ENCODE peak calls at places on chromosomes 3 and 15, in nine cellular contexts. One of them, this sample, is unnamed.

GRCh38 chr3:149494022-149494758 is 19.7 kb downstream of the TM4SF4 start:
- DNase-seq in A673: peak; percentile 82
- DNase-seq in pancreas: peak; percentile 56
- DNase-seq in CD4-positive, alpha-beta T cell: no peak
- DNase-seq in cardiac muscle cell: peak; percentile 85
- DNase-seq in fibroblast of the aortic adventitia: peak; percentile 88
- DNase-seq in lower lobe of right lung: peak; percentile 60
- DNase-seq in endodermal cell: peak; percentile 93
- DNase-seq in HCT116: peak; percentile 42
- DNase-seq in this sample: no peak

GRCh38 chr15:26967719-26968269 is 3.2 kb upstream of the GABRG3 start:
- DNase-seq in A673: no peak
- DNase-seq in pancreas: no peak
- DNase-seq in CD4-positive, alpha-beta T cell: no peak
- DNase-seq in cardiac muscle cell: peak; percentile 40
- DNase-seq in fibroblast of the aortic adventitia: no peak
- DNase-seq in lower lobe of right lung: no peak
- DNase-seq in endodermal cell: peak; percentile 90
- DNase-seq in HCT116: no peak
- DNase-seq in this sample: no peak

GRCh38 chr15:80934761-80935221 is 54.8 kb downstream of the MESD start:
- DNase-seq in A673: peak; percentile 33
- DNase-seq in pancreas: no peak
- DNase-seq in CD4-positive, alpha-beta T cell: no peak
- DNase-seq in cardiac muscle cell: peak; percentile 55
- DNase-seq in fibroblast of the aortic adventitia: peak; percentile 70
- DNase-seq in lower lobe of right lung: no peak
- DNase-seq in endodermal cell: peak; percentile 76
- DNase-seq in HCT116: no peak
- DNase-seq in this sample: no peak

GRCh38 chr3:12999147-13000140 is 73.8 kb downstream of the IQSEC1 start:
- DNase-seq in A673: no peak
- DNase-seq in pancreas: peak; percentile 79
- DNase-seq in CD4-positive, alpha-beta T cell: no peak
- DNase-seq in cardiac muscle cell: no peak
- DNase-seq in fibroblast of the aortic adventitia: no peak
- DNase-seq in lower lobe of right lung: peak; percentile 96
- DNase-seq in endodermal cell: no peak
- DNase-seq in HCT116: peak; percentile 74
- DNase-seq in this sample: no peak

GRCh38 chr3:100696161-100696560 is 13.1 kb upstream of the TFG start:
- DNase-seq in A673: no peak
- DNase-seq in pancreas: no peak
- DNase-seq in CD4-positive, alpha-beta T cell: no peak
- DNase-seq in cardiac muscle cell: no peak
- DNase-seq in fibroblast of the aortic adventitia: no peak
- DNase-seq in lower lobe of right lung: no peak
- DNase-seq in endodermal cell: no peak
- DNase-seq in HCT116: no peak
- DNase-seq in this sample: no peak

GRCh38 chr3:191425322-191425734 is 35.6 kb upstream of the PYDC2 start:
- DNase-seq in A673: no peak
- DNase-seq in pancreas: no peak
- DNase-seq in CD4-positive, alpha-beta T cell: no peak
- DNase-seq in cardiac muscle cell: no peak
- DNase-seq in fibroblast of the aortic adventitia: peak; percentile 51
- DNase-seq in lower lobe of right lung: no peak
- DNase-seq in endodermal cell: no peak
- DNase-seq in HCT116: no peak
- DNase-seq in this sample: no peak

GRCh38 chr3:52253314-52254260 is 8.0 kb downstream of the PPM1M start:
- DNase-seq in A673: no peak
- DNase-seq in pancreas: peak; percentile 49
- DNase-seq in CD4-positive, alpha-beta T cell: peak; percentile 74
- DNase-seq in cardiac muscle cell: no peak
- DNase-seq in fibroblast of the aortic adventitia: no peak
- DNase-seq in lower lobe of right lung: peak; percentile 85
- DNase-seq in endodermal cell: no peak
- DNase-seq in HCT116: no peak
- DNase-seq in this sample: no peak

GRCh38 chr3:37862219-37862711 is 585 bp downstream of the CTDSPL start:
- DNase-seq in A673: peak; percentile 35
- DNase-seq in pancreas: peak; percentile 49
- DNase-seq in CD4-positive, alpha-beta T cell: no peak
- DNase-seq in cardiac muscle cell: peak; percentile 53
- DNase-seq in fibroblast of the aortic adventitia: peak; percentile 43
- DNase-seq in lower lobe of right lung: peak; percentile 73
- DNase-seq in endodermal cell: peak; percentile 73
- DNase-seq in HCT116: no peak
- DNase-seq in this sample: no peak

GRCh38 chr3:11832964-11833621 is 13.6 kb downstream of the TAMM41 start:
- DNase-seq in A673: no peak
- DNase-seq in pancreas: peak; percentile 67
- DNase-seq in CD4-positive, alpha-beta T cell: no peak
- DNase-seq in cardiac muscle cell: no peak
- DNase-seq in fibroblast of the aortic adventitia: no peak
- DNase-seq in lower lobe of right lung: no peak
- DNase-seq in endodermal cell: no peak
- DNase-seq in HCT116: no peak
- DNase-seq in this sample: no peak

DNA sequence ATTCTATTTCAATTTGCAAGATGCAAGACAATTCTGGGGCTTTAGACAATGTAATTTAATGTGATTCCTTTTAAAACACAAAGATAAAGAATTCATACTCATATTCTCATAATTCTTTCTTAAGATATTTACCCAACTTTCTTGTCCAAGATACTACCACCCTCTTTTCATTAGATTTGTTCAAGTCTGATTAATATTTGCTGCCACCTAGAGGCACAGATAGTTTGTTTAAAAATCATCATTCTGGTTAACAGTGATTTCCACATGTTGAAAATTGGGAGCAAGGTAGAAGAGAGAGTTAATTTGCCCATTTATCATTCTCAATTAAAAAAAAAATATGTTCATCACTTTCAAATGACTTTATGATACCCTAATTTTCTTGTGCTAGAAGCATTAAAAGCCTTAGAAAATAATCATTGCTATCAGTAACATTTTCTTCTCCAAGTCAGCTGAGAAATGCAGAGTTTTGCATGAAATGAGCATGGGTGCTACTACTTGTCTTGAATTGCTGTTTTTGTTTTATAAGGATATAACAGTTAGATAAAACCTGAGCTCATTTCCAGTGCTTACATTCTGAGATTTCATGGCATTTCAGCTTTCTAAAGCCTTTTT is 11.6 kb downstream of the TAMM41 start:
- DNase-seq in A673: peak; percentile 49
- DNase-seq in pancreas: no peak
- DNase-seq in CD4-positive, alpha-beta T cell: no peak
- DNase-seq in cardiac muscle cell: no peak
- DNase-seq in fibroblast of the aortic adventitia: peak; percentile 56
- DNase-seq in lower lobe of right lung: no peak
- DNase-seq in endodermal cell: no peak
- DNase-seq in HCT116: no peak
- DNase-seq in this sample: no peak
- TF ChIP-seq CTCF in A673: peak; percentile 64
- TF ChIP-seq CTCF in pancreas: peak; percentile 28
- TF ChIP-seq CTCF in CD4-positive, alpha-beta T cell: peak; percentile 38
- TF ChIP-seq CTCF in cardiac muscle cell: peak; percentile 42
- TF ChIP-seq CTCF in fibroblast of the aortic adventitia: peak; percentile 44
- TF ChIP-seq CTCF in lower lobe of right lung: peak; percentile 35
- TF ChIP-seq CTCF in endodermal cell: peak; percentile 61
- TF ChIP-seq CTCF in HCT116: peak; percentile 61
- TF ChIP-seq CTCF in this sample: peak; percentile 41

GRCh38 chr3:193791041-193792032 is 198.3 kb downstream of the OPA1 start:
- DNase-seq in A673: no peak
- DNase-seq in pancreas: no peak
- DNase-seq in CD4-positive, alpha-beta T cell: no peak
- DNase-seq in cardiac muscle cell: peak; percentile 22
- DNase-seq in fibroblast of the aortic adventitia: no peak
- DNase-seq in lower lobe of right lung: peak; percentile 80
- DNase-seq in endodermal cell: peak; percentile 91
- DNase-seq in HCT116: no peak
- DNase-seq in this sample: no peak

GRCh38 chr3:193796089-193796488 is 203.1 kb downstream of the OPA1 start:
- DNase-seq in A673: no peak
- DNase-seq in pancreas: no peak
- DNase-seq in CD4-positive, alpha-beta T cell: no peak
- DNase-seq in cardiac muscle cell: no peak
- DNase-seq in fibroblast of the aortic adventitia: no peak
- DNase-seq in lower lobe of right lung: no peak
- DNase-seq in endodermal cell: peak; percentile 30
- DNase-seq in HCT116: no peak
- DNase-seq in this sample: no peak

GRCh38 chr3:193798097-193798496 is 205.1 kb downstream of the OPA1 start:
- DNase-seq in A673: no peak
- DNase-seq in pancreas: no peak
- DNase-seq in CD4-positive, alpha-beta T cell: no peak
- DNase-seq in cardiac muscle cell: no peak
- DNase-seq in fibroblast of the aortic adventitia: no peak
- DNase-seq in lower lobe of right lung: no peak
- DNase-seq in endodermal cell: peak; percentile 13
- DNase-seq in HCT116: no peak
- DNase-seq in this sample: no peak

GRCh38 chr3:193795062-193795690 is 202.2 kb downstream of the OPA1 start:
- DNase-seq in A673: no peak
- DNase-seq in pancreas: no peak
- DNase-seq in CD4-positive, alpha-beta T cell: no peak
- DNase-seq in cardiac muscle cell: no peak
- DNase-seq in fibroblast of the aortic adventitia: no peak
- DNase-seq in lower lobe of right lung: no peak
- DNase-seq in endodermal cell: peak; percentile 30
- DNase-seq in HCT116: no peak
- DNase-seq in this sample: no peak

DNA sequence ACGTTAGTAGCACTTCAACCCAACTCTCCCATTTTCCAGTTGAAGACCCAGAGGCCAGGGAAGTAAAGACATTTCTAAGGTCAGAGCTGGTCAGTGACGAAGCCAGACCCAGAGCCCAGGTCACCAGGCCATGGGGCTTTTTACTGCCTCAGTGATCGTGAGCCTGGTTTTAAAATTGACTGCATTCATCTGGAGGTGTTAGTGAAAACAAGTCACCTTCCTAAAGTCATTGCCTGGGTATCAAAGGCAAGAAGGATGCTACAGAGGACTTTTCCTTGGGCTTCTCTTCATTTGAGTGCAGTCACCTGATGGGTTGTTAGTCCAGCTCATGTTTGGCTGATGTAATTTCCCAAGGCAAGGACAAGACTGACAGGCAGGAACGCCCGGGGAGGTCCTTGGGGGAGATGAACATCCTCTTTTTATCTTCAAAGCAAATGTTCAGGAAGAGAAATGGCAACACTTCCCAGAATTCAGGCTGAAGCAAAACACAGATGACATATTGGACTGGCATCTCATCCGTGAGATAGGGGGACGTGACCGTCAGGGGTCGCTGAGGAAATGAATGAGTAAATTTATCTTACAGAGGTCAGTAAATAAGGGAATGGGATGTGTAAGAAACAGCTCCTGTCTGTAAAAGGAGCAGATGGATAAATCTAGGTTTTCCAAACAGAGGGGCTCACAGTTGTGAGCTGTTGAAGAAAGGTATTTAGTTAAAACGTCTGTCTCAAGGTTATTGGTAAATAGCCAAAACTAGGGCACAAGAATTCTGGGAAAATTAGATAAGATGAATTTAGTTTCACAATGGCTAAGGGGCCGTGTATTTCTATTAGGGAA is 201.2 kb downstream of the OPA1 start:
- DNase-seq in A673: no peak
- DNase-seq in pancreas: no peak
- DNase-seq in CD4-positive, alpha-beta T cell: no peak
- DNase-seq in cardiac muscle cell: no peak
- DNase-seq in fibroblast of the aortic adventitia: no peak
- DNase-seq in lower lobe of right lung: no peak
- DNase-seq in endodermal cell: peak; percentile 35
- DNase-seq in HCT116: no peak
- DNase-seq in this sample: no peak
- TF ChIP-seq CTCF in A673: no peak
- TF ChIP-seq CTCF in pancreas: no peak
- TF ChIP-seq CTCF in CD4-positive, alpha-beta T cell: no peak
- TF ChIP-seq CTCF in cardiac muscle cell: peak; percentile 25
- TF ChIP-seq CTCF in fibroblast of the aortic adventitia: no peak
- TF ChIP-seq CTCF in lower lobe of right lung: no peak
- TF ChIP-seq CTCF in endodermal cell: no peak
- TF ChIP-seq CTCF in HCT116: no peak
- TF ChIP-seq CTCF in this sample: no peak

DNA sequence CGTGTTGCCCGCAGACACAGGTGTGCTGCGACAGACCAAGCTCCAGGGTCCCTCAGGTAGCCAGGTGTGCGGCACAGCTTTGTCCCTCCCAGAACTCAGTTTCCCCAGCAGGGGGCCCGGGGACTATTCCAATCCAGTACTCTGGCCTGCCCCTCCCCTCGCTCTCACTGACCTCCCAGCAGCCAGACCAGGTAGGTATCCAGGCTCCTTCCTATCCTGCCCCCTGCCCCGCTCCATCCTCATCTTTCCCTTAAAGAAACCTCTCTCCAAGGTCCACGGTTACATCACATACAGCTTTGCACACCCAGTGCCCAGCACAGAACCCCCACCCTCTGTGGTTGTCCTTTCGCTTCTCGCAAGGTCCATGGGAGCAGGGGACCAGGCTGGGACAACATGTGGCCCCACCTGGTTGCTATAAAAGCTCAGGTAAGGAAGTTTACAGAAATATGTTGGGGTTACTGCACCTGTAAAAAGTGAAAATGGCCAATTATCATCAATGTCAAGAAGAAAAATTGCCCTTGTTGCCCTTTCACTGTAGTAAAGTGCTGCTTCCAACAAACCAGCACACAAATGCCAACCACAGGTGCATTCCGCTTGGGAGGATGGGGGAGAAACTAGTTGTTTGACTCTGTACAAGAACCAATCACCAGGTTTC is 7.3 kb upstream of the CYP11A1 start:
- DNase-seq in A673: no peak
- DNase-seq in pancreas: no peak
- DNase-seq in CD4-positive, alpha-beta T cell: no peak
- DNase-seq in cardiac muscle cell: no peak
- DNase-seq in fibroblast of the aortic adventitia: no peak
- DNase-seq in lower lobe of right lung: no peak
- DNase-seq in endodermal cell: no peak
- DNase-seq in HCT116: no peak
- DNase-seq in this sample: no peak
- TF ChIP-seq CTCF in A673: no peak
- TF ChIP-seq CTCF in pancreas: no peak
- TF ChIP-seq CTCF in CD4-positive, alpha-beta T cell: no peak
- TF ChIP-seq CTCF in cardiac muscle cell: no peak
- TF ChIP-seq CTCF in fibroblast of the aortic adventitia: no peak
- TF ChIP-seq CTCF in lower lobe of right lung: no peak
- TF ChIP-seq CTCF in endodermal cell: no peak
- TF ChIP-seq CTCF in HCT116: no peak
- TF ChIP-seq CTCF in this sample: no peak

DNA sequence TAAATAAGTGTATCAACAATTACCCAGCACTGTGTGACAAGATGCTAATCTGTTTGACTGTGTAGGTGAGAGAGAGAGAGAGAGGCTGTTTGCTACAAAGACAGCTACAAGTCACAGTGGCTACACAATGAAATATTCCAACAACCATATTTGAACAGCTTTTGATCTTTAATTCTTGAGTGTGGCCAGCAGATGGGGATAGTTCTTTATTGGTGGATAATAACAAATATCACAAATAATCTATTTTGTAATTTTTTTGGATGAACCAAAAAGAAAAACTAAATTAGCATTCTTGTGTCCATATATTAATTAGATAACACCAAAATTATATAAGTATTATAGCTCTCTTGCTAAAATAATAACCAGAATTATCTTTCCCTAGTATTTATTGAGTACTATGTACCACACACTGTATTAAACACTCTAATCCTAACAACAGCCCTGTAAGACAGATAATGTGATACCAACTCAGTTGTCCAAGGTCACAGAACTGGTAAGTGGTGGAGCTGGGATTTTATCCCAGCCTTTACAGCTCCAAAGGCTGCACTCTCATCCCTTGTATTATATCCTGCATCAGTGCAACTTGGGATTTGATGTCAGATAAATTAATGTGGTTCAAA is 61.9 kb upstream of the C3orf80 start:
- DNase-seq in A673: peak; percentile 48
- DNase-seq in pancreas: no peak
- DNase-seq in CD4-positive, alpha-beta T cell: no peak
- DNase-seq in cardiac muscle cell: peak; percentile 34
- DNase-seq in fibroblast of the aortic adventitia: peak; percentile 74
- DNase-seq in lower lobe of right lung: no peak
- DNase-seq in endodermal cell: no peak
- DNase-seq in HCT116: peak; percentile 23
- DNase-seq in this sample: no peak
- TF ChIP-seq CTCF in A673: peak; percentile 64
- TF ChIP-seq CTCF in pancreas: no peak
- TF ChIP-seq CTCF in CD4-positive, alpha-beta T cell: peak; percentile 47
- TF ChIP-seq CTCF in cardiac muscle cell: peak; percentile 45
- TF ChIP-seq CTCF in fibroblast of the aortic adventitia: peak; percentile 51
- TF ChIP-seq CTCF in lower lobe of right lung: peak; percentile 38
- TF ChIP-seq CTCF in endodermal cell: peak; percentile 62
- TF ChIP-seq CTCF in HCT116: peak; percentile 54
- TF ChIP-seq CTCF in this sample: peak; percentile 46